ENCODE peak calls at places on chromosomes 7 and 10, in four cellular contexts. Z is K562, Y is HepG2, J is H1. Q is an unnamed sample.
A peak's percentile ranks its signal among the peaks of the same experiment; 100 is the strongest.

GRCh38 chr7:23938937-23939552 is 229.0 kb downstream of the STK31 start:
- DNase-seq in J (no peak), Y (peak; percentile 33), Z (peak; percentile 27), Q (no peak)

GRCh38 chr7:66296001-66296521 is 90.9 kb downstream of the TPST1 start:
- DNase-seq in Y (no peak), J (no peak), Z (no peak), Q (peak; percentile 11)

GRCh38 chr7:952548-953441 is 1.7 kb downstream of the ADAP1 start:
- DNase-seq in Z (no peak), J (no peak), Y (no peak), Q (no peak)

GRCh38 chr7:18900801-18901200 is 216.6 kb downstream of the TWIST1 start:
- DNase-seq in Y (no peak), Z (no peak), J (no peak), Q (no peak)

GRCh38 chr10:132670546-132670945 is 115.4 kb downstream of the NKX6-2 start:
- DNase-seq in Y (no peak), Z (no peak), J (no peak), Q (no peak)

GRCh38 chr7:44808914-44809393 is 12.5 kb downstream of the PPIA start:
- DNase-seq in Z (no peak), J (no peak), Y (peak; percentile 90), Q (no peak)

GRCh38 chr10:80158598-80159127 is 26.1 kb downstream of the PLAC9 start:
- DNase-seq in Y (no peak), Z (peak; percentile 75), J (no peak), Q (no peak)

GRCh38 chr7:132380065-132380464 is 196.2 kb downstream of the PLXNA4 start:
- DNase-seq in Z (no peak), J (no peak), Y (peak; percentile 15), Q (no peak)

GRCh38 chr7:835491-836401 is 3.5 kb downstream of the SUN1 start:
- DNase-seq in Y (no peak), J (no peak), Z (no peak), Q (no peak)

GRCh38 chr10:113426181-113426837 is 126.5 kb upstream of the HABP2 start:
- DNase-seq in J (no peak), Z (no peak), Y (no peak), Q (no peak)

GRCh38 chr10:113423877-113424276 is 129.0 kb upstream of the HABP2 start:
- DNase-seq in Z (no peak), J (no peak), Y (no peak), Q (no peak)

GRCh38 chr10:113425596-113425995 is 127.3 kb upstream of the HABP2 start:
- DNase-seq in J (no peak), Z (no peak), Y (no peak), Q (no peak)

GRCh38 chr10:113424304-113424721 is 128.5 kb upstream of the HABP2 start:
- DNase-seq in J (no peak), Y (no peak), Z (no peak), Q (no peak)

DNA sequence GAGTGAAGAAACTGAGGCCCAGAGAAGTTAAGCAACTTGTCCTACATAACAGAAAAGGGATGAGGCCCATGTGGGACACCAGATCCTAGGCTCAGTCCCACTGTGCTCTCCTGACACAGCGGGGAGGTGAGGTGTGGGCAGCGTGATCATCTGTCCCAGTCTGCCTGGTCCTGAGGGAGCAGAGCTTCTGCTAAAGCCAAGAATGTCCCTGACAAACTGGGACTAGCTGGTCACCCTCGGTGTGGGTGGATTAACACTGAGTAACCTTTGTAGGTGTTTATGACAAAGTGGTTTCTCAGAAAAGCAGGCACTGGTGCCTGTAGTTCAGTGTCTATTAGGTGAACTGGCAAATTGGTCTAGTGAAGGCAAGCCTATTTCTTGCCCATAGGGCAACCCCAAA is 127.9 kb upstream of the HABP2 start:
- DNase-seq in Z (no peak), J (no peak), Y (no peak), Q (no peak)
- TF ChIP-seq BRCA1 in Z (no peak), J (no peak), Y (no peak), Q (no peak)

GRCh38 chr7:139783647-139784385 is 6.0 kb upstream of the HIPK2 start:
- DNase-seq in Y (no peak), J (no peak), Z (peak; percentile 46), Q (no peak)
- TF ChIP-seq BRCA1 in Y (no peak), J (no peak), Z (no peak), Q (no peak)

DNA sequence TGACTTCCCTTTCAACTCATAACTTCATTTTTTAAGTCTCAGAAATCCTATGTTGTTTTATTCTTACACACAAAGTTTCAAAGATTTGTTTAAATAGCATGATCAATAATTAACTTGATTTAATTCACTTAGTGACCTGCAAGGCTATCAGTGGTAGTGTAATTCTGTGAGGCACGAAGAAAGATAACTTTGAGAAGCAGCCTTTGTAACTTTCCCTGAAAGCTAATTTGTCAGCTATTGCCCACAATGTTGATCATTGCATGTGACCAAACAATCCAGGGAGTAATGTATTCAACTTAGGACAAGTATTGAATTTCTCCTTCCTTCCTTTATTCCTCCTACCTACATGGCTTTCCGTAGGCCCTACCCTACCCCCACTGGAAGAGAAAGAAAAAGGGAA is 111.0 kb downstream of the SEMA3D start:
- DNase-seq in Z (no peak), Y (no peak), J (no peak), Q (no peak)
- TF ChIP-seq BRCA1 in Z (no peak), Y (no peak), J (no peak), Q (no peak)

GRCh38 chr10:17379151-17379690 is 75.2 kb downstream of the ST8SIA6 start:
- DNase-seq in Y (no peak), J (no peak), Z (no peak), Q (no peak)

GRCh38 chr10:17381502-17382142 is 72.8 kb downstream of the ST8SIA6 start:
- DNase-seq in J (no peak), Z (no peak), Y (no peak), Q (no peak)

GRCh38 chr10:17380016-17380415 is 74.4 kb downstream of the ST8SIA6 start:
- DNase-seq in Z (no peak), Y (no peak), J (no peak), Q (no peak)

GRCh38 chr10:17380888-17381287 is 73.5 kb downstream of the ST8SIA6 start:
- DNase-seq in Z (no peak), Y (no peak), J (no peak), Q (no peak)

DNA sequence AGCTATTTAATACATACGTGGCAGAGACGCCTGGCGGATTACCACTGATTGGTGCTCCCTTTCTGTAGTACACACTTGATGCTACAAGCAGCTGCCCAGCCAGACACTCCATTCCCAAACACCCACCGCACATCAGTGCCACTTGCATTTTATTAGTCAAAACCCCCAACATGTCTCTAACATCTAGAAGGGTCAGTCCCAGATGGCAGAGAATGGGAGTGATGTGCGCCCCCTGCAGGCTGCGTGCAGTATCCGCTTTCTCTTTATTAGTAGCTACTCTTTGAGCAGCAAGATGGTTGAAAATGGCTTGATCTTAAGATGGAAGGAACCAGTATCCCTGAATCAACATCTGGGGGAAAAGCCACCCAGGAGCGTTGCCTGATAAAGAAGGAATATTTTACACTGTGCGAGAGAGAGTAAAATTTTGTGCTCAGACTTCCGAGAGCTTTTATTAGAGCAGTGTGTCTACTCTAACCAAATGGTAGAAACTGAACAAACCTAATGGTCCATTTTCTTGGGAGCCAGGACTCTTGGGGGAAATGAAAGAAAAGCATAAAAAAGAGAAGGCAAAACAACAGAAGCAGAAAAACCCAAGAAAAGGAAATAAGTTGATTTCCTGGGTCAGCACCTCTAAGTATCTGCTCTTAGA is 78.3 kb downstream of the ST8SIA6 start:
- DNase-seq in Z (peak; percentile 32), J (peak; percentile 87), Y (peak; percentile 17), Q (no peak)
- TF ChIP-seq BRCA1 in Z (no peak), J (no peak), Y (no peak), Q (no peak)

DNA sequence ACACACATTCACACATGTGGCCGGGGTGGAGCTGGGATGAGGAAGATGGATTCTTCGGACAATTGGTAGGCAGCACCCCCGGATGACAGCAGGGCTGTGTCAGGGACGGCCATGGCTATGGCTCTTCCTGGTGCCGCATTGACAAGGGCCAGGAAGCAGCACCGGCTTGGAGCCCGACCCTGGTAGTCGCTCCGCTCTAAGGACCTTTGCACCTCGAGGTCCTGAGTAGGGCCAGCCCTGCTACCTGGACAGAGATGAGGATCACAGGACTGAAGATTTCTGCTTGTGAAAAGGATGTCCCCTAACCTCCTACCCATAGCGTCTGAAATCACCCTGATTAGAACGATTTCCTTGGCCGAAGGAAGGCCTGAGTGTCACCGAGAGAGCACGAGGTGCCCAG is 134.1 kb downstream of the ADARB2 start:
- DNase-seq in Z (no peak), Y (no peak), J (no peak), Q (no peak)
- TF ChIP-seq BRCA1 in Z (no peak), Y (no peak), J (no peak), Q (no peak)

GRCh38 chr7:2016021-2016631 is 216.6 kb downstream of the MAD1L1 start:
- DNase-seq in Z (no peak), Y (no peak), J (peak; percentile 41), Q (no peak)
- TF ChIP-seq BRCA1 in Z (no peak), Y (no peak), J (no peak), Q (no peak)

DNA sequence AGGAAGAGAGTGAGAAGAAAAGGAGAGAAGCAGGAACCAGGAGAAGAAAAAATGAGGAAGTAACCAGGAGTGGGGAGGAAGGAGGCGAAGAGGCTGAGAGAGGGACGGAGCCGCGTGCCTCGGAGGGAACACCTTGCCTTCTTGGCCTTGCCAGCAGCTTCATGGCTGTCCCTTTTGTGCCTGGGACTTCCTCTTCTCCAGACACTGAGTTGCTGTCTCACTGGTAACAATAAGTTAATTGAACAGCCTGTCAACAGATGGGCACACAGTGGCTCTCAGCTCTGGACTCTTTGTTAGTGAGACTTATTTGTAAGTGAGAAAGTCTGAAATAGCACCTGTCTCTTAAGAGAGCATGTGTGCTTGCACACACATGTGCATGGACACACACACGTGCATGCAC is 83.2 kb downstream of the GATA3 start:
- DNase-seq in J (no peak), Y (no peak), Z (no peak), Q (no peak)
- TF ChIP-seq BRCA1 in J (no peak), Y (no peak), Z (no peak), Q (no peak)

GRCh38 chr7:29229946-29230345 is 35.4 kb downstream of the CHN2 start:
- DNase-seq in J (no peak), Y (no peak), Z (no peak), Q (no peak)

GRCh38 chr7:29228289-29229011 is 33.9 kb downstream of the CHN2 start:
- DNase-seq in Z (no peak), Y (peak; percentile 92), J (no peak), Q (no peak)

GRCh38 chr7:29229056-29229455 is 34.5 kb downstream of the CHN2 start:
- DNase-seq in Y (no peak), J (no peak), Z (no peak), Q (no peak)

DNA sequence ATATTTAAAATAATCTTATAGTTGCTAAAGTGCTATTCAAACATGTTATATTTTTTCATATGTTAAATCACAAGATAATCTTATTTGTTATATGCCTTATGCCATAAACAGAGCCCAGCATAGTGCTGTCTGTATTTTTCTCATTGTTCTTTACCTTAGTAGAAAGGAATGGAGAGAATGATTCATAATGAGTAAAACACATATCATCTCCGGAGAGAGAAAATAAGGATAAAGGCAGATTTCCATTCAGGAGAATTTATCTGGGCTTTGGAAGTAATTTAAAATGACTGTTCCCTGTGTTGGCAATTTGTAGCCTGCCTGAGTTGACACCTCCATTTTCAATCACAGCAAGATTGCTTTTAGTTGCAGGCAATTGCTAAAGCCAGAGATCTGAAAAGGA is 30.2 kb downstream of the CHN2 start:
- DNase-seq in J (no peak), Y (no peak), Z (no peak), Q (no peak)
- TF ChIP-seq BRCA1 in J (no peak), Y (no peak), Z (no peak), Q (no peak)